ENCODE peak calls at places on chromosome 19, in ten cellular contexts. G is GM23338; W is body of pancreas; B is AG10803; L is testis; F is tibial nerve; A is brain microvascular endothelial cell; E is CD8-positive, alpha-beta T cell; N is hepatocyte; P is left lung. Z is an unnamed sample.
A peak's percentile ranks its signal among the peaks of the same experiment; 100 is the strongest.

GRCh38 chr19:19860756-19861390 is 4.8 kb upstream of the ZNF253 start:
- DNase-seq in P (no peak), E (peak; percentile 57), G (peak; percentile 97), F (no peak), A (no peak), W (peak; percentile 66), L (peak; percentile 88), B (no peak), N (peak; percentile 28), Z (no peak)

GRCh38 chr19:28521614-28522544 is 691.1 kb downstream of the UQCRFS1 start:
- DNase-seq in A (no peak), E (no peak), L (no peak), G (no peak), W (no peak), B (no peak), P (no peak), F (no peak), N (no peak), Z (no peak)

GRCh38 chr19:56170261-56170660 is 5.5 kb upstream of the GALP start:
- DNase-seq in N (peak; percentile 28), G (no peak), F (no peak), B (no peak), A (peak; percentile 16), E (no peak), L (no peak), P (peak; percentile 82), W (peak; percentile 74), Z (no peak)

GRCh38 chr19:383922-384800 is 24.8 kb downstream of the C2CD4C start:
- DNase-seq in N (peak; percentile 49), G (peak; percentile 89), B (no peak), F (no peak), L (no peak), W (peak; percentile 52), A (no peak), P (no peak), E (no peak), Z (no peak)

GRCh38 chr19:55336101-55336500 is 3.6 kb upstream of the KMT5C start:
- DNase-seq in B (peak; percentile 85), L (no peak), F (no peak), P (no peak), N (no peak), G (no peak), A (no peak), E (no peak), W (no peak), Z (no peak)

GRCh38 chr19:56162258-56162657 is 13.6 kb upstream of the GALP start:
- DNase-seq in G (no peak), F (no peak), W (no peak), E (no peak), P (no peak), N (peak; percentile 3), L (no peak), B (no peak), A (peak; percentile 75), Z (no peak)

GRCh38 chr19:49594157-49595005 is 3.4 kb downstream of the PRR12 start:
- DNase-seq in B (no peak), F (no peak), G (no peak), A (no peak), W (no peak), P (peak; percentile 79), N (peak; percentile 13), L (no peak), E (no peak), Z (no peak)

GRCh38 chr19:6710273-6711077 is 10.0 kb downstream of the C3 start:
- DNase-seq in P (peak; percentile 79), B (no peak), G (peak; percentile 72), W (no peak), E (no peak), F (no peak), N (no peak), A (no peak), L (no peak), Z (no peak)

GRCh38 chr19:18274776-18275356 is 614 bp upstream of the IQCN start:
- DNase-seq in W (peak; percentile 95), N (peak; percentile 90), L (peak; percentile 78), E (peak; percentile 35), G (peak; percentile 37), P (peak; percentile 91), F (peak; percentile 76), B (peak; percentile 88), A (peak; percentile 76), Z (peak; percentile 64)

GRCh38 chr19:31220540-31220939 is 128.7 kb downstream of the TSHZ3 start:
- DNase-seq in N (no peak), P (no peak), W (no peak), L (no peak), B (no peak), E (no peak), A (no peak), G (peak; percentile 65), F (no peak), Z (no peak)

GRCh38 chr19:53546766-53547541 is 9.0 kb downstream of the ZNF331 start:
- DNase-seq in N (no peak), W (no peak), B (no peak), L (no peak), E (no peak), F (no peak), G (no peak), P (no peak), A (no peak), Z (no peak)

GRCh38 chr19:18719541-18719940 is 36.1 kb downstream of the CRTC1 start:
- DNase-seq in P (no peak), F (no peak), W (no peak), B (no peak), A (no peak), N (no peak), E (no peak), G (no peak), L (no peak), Z (no peak)

GRCh38 chr19:6233827-6234511 is 45.8 kb downstream of the MLLT1 start:
- DNase-seq in A (no peak), F (no peak), L (no peak), W (peak; percentile 48), B (peak; percentile 29), E (no peak), G (no peak), N (no peak), P (peak; percentile 91), Z (no peak)

GRCh38 chr19:3479177-3479818 is 1.0 kb downstream of the SMIM24 start:
- DNase-seq in F (no peak), N (peak; percentile 62), A (no peak), G (peak; percentile 96), B (no peak), L (peak; percentile 74), P (no peak), W (no peak), E (peak; percentile 53), Z (no peak)

DNA sequence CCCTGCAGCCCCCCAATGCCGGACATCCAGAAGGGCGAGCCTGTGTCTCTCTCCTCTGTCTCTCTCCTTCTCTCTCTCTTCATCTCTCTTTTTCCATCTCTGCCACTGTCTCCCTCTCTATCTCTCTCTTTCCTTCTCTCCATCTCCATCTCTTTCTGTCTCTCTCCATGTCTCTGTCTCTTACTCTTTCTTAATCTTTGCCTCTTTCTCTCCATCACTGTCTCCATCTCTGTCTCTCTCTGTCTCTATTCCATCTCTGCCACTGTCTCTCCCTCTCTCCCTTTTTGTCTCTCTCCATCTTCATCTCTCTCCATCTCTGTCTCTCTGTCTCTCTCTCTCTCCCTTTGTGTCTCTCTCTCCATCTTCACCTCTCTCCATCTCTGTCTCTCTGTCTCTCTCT is 25.7 kb upstream of the TCF3 start:
- DNase-seq in P (no peak), E (no peak), N (no peak), F (no peak), A (no peak), L (no peak), G (no peak), W (no peak), B (no peak), Z (no peak)
- H3K4me3 ChIP-seq in P (no peak overlapping the region), E (no peak overlapping the region), N (no peak overlapping the region), F (no peak overlapping the region), A (no peak overlapping the region), L (no peak overlapping the region), G (no peak overlapping the region), W (no peak overlapping the region), B (no peak overlapping the region), Z (no peak overlapping the region)

GRCh38 chr19:44575116-44575700 is 38.2 kb upstream of the IGSF23 start:
- DNase-seq in P (no peak), B (no peak), L (no peak), N (no peak), E (no peak), G (no peak), F (no peak), A (no peak), W (no peak), Z (no peak)
- TF ChIP-seq CTCF in P (no peak), B (no peak), L (no peak), N (no peak), E (no peak), G (no peak), F (no peak), A (no peak), W (no peak), Z (no peak)

GRCh38 chr19:45574526-45574925 is 10.1 kb downstream of the OPA3 start:
- DNase-seq in N (no peak), G (no peak), W (no peak), L (no peak), F (no peak), P (no peak), E (no peak), B (no peak), A (no peak), Z (no peak)

GRCh38 chr19:45578861-45579260 is 5.7 kb downstream of the OPA3 start:
- DNase-seq in L (peak; percentile 36), P (no peak), W (no peak), A (no peak), E (no peak), F (no peak), G (no peak), B (no peak), N (no peak), Z (no peak)

GRCh38 chr19:45575216-45575615 is 9.4 kb downstream of the OPA3 start:
- DNase-seq in A (no peak), P (no peak), N (no peak), E (no peak), G (no peak), W (no peak), F (no peak), L (no peak), B (no peak), Z (no peak)

GRCh38 chr19:45576682-45577081 is 7.9 kb downstream of the OPA3 start:
- DNase-seq in F (no peak), B (no peak), N (no peak), E (no peak), P (no peak), G (no peak), W (no peak), A (no peak), L (no peak), Z (no peak)

GRCh38 chr19:45577111-45577905 is 7.3 kb downstream of the OPA3 start:
- DNase-seq in P (peak; percentile 40), G (peak; percentile 54), L (peak; percentile 57), E (no peak), B (peak; percentile 83), N (peak; percentile 86), A (peak; percentile 94), F (no peak), W (peak; percentile 73), Z (peak; percentile 61)
- H3K4me3 ChIP-seq in P (no peak overlapping the region), G (no peak overlapping the region), L (no peak overlapping the region), E (no peak overlapping the region), B (no peak overlapping the region), N (no peak overlapping the region), A (no peak overlapping the region), F (no peak overlapping the region), W (no peak overlapping the region), Z (no peak overlapping the region)

DNA sequence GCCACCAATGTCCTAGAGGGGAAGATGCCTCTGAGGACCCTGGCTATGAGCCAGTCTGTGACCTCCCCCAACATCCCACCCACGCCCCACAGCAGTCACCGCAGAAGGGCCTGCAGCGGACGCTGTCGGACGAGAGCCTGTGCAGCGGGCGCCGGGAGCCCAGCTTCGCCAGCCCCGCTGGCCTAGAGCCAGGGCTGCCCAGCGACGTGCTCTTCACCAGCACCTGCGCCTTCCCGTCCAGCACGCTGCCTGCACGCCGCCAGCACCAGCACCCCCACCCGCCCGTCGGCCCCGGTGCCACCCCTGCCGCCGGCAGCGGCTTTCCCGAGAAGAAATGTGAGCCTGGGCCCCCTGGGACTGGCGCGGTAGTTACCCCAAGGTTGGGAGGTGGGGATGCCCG is 30.6 kb downstream of the DPF1 start:
- DNase-seq in E (no peak), B (no peak), L (no peak), W (peak; percentile 28), N (no peak), G (no peak), P (no peak), F (no peak), A (no peak), Z (no peak)
- TF ChIP-seq CTCF in E (no peak), B (no peak), L (no peak), W (no peak), N (no peak), G (no peak), P (no peak), F (no peak), A (no peak), Z (no peak)